ENCODE peak calls at places on chromosomes 4 and X, in six cellular contexts. One of them, this sample, is unnamed. For H3K4me1 and H3K27me3, the result is how much of the 10 kb centered on the place peaks cover.

GRCh38 chr4:168218663-168219062 is 99.9 kb downstream of the DDX60 start:
- DNase-seq in esophagus squamous epithelium: no peak
- DNase-seq in CD8-positive, alpha-beta memory T cell: no peak
- DNase-seq in astrocyte: peak
- DNase-seq in lower lobe of right lung: no peak
- DNase-seq in pancreas: no peak
- DNase-seq in this sample: no peak

GRCh38 chr4:185020863-185021761 is 2.8 kb downstream of the HELT start:
- DNase-seq in esophagus squamous epithelium: no peak
- DNase-seq in lower lobe of right lung: no peak
- DNase-seq in pancreas: no peak
- DNase-seq in astrocyte: no peak
- DNase-seq in CD8-positive, alpha-beta memory T cell: no peak
- DNase-seq in this sample: no peak

GRCh38 chr4:13261486-13262257 is 222.5 kb downstream of the RAB28 start:
- DNase-seq in lower lobe of right lung: no peak
- DNase-seq in CD8-positive, alpha-beta memory T cell: no peak
- DNase-seq in esophagus squamous epithelium: no peak
- DNase-seq in astrocyte: peak
- DNase-seq in pancreas: no peak
- DNase-seq in this sample: no peak

GRCh38 chr4:119730644-119730995 is 102.0 kb upstream of the PDE5A start:
- DNase-seq in astrocyte: no peak
- DNase-seq in lower lobe of right lung: no peak
- DNase-seq in pancreas: no peak
- DNase-seq in CD8-positive, alpha-beta memory T cell: no peak
- DNase-seq in esophagus squamous epithelium: no peak
- DNase-seq in this sample: no peak

GRCh38 chr4:143346208-143346607 is 9.5 kb downstream of the GAB1 start:
- DNase-seq in lower lobe of right lung: no peak
- DNase-seq in esophagus squamous epithelium: no peak
- DNase-seq in CD8-positive, alpha-beta memory T cell: no peak
- DNase-seq in astrocyte: no peak
- DNase-seq in pancreas: peak
- DNase-seq in this sample: no peak

GRCh38 chrX:53089224-53089842 is 4.6 kb upstream of the KANTR start:
- DNase-seq in CD8-positive, alpha-beta memory T cell: no peak
- DNase-seq in esophagus squamous epithelium: no peak
- DNase-seq in astrocyte: peak
- DNase-seq in pancreas: peak
- DNase-seq in lower lobe of right lung: peak
- DNase-seq in this sample: peak

GRCh38 chr4:85968945-85969830 is 390.7 kb downstream of the MAPK10 start:
- DNase-seq in lower lobe of right lung: no peak
- DNase-seq in astrocyte: peak
- DNase-seq in CD8-positive, alpha-beta memory T cell: no peak
- DNase-seq in pancreas: no peak
- DNase-seq in esophagus squamous epithelium: no peak
- DNase-seq in this sample: no peak

GRCh38 chr4:82125170-82125862 is 248.5 kb downstream of the HNRNPD start:
- DNase-seq in CD8-positive, alpha-beta memory T cell: no peak
- DNase-seq in astrocyte: no peak
- DNase-seq in esophagus squamous epithelium: no peak
- DNase-seq in pancreas: no peak
- DNase-seq in lower lobe of right lung: no peak
- DNase-seq in this sample: no peak

GRCh38 chr4:101967697-101968346 is 177.3 kb downstream of the BANK1 start:
- DNase-seq in pancreas: no peak
- DNase-seq in lower lobe of right lung: no peak
- DNase-seq in astrocyte: peak
- DNase-seq in CD8-positive, alpha-beta memory T cell: no peak
- DNase-seq in esophagus squamous epithelium: no peak
- DNase-seq in this sample: no peak

GRCh38 chrX:4570141-4570540 is 856.7 kb upstream of the PRKX start:
- DNase-seq in astrocyte: no peak
- DNase-seq in pancreas: peak
- DNase-seq in esophagus squamous epithelium: no peak
- DNase-seq in lower lobe of right lung: no peak
- DNase-seq in CD8-positive, alpha-beta memory T cell: no peak
- DNase-seq in this sample: no peak

GRCh38 chrX:43474321-43474720 is 181.8 kb upstream of the MAOA start:
- DNase-seq in CD8-positive, alpha-beta memory T cell: no peak
- DNase-seq in astrocyte: no peak
- DNase-seq in pancreas: no peak
- DNase-seq in esophagus squamous epithelium: no peak
- DNase-seq in lower lobe of right lung: no peak
- DNase-seq in this sample: no peak

GRCh38 chrX:101220881-101221280 is 1.3 kb downstream of the DRP2 start:
- DNase-seq in esophagus squamous epithelium: no peak
- DNase-seq in astrocyte: no peak
- DNase-seq in pancreas: peak
- DNase-seq in CD8-positive, alpha-beta memory T cell: no peak
- DNase-seq in lower lobe of right lung: no peak
- DNase-seq in this sample: no peak

GRCh38 chr4:101670897-101671296 is 119.6 kb upstream of the BANK1 start:
- DNase-seq in lower lobe of right lung: no peak
- DNase-seq in CD8-positive, alpha-beta memory T cell: no peak
- DNase-seq in astrocyte: no peak
- DNase-seq in pancreas: no peak
- DNase-seq in esophagus squamous epithelium: no peak
- DNase-seq in this sample: no peak

GRCh38 chr4:157818946-157819692 is 353.7 kb downstream of the GASK1B start:
- DNase-seq in esophagus squamous epithelium: no peak
- DNase-seq in CD8-positive, alpha-beta memory T cell: no peak
- DNase-seq in astrocyte: no peak
- DNase-seq in lower lobe of right lung: peak
- DNase-seq in pancreas: no peak
- DNase-seq in this sample: no peak

GRCh38 chr4:99859618-99860017 is 34.6 kb downstream of the LAMTOR3 start:
- DNase-seq in pancreas: no peak
- DNase-seq in CD8-positive, alpha-beta memory T cell: no peak
- DNase-seq in esophagus squamous epithelium: no peak
- DNase-seq in astrocyte: no peak
- DNase-seq in lower lobe of right lung: no peak
- DNase-seq in this sample: no peak

GRCh38 chrX:44922980-44923379 is 50.0 kb downstream of the KDM6A start:
- DNase-seq in esophagus squamous epithelium: no peak
- DNase-seq in astrocyte: no peak
- DNase-seq in pancreas: no peak
- DNase-seq in CD8-positive, alpha-beta memory T cell: no peak
- DNase-seq in lower lobe of right lung: no peak
- DNase-seq in this sample: no peak

GRCh38 chr4:173490817-173491518 is 39.1 kb downstream of the HAND2 start:
- DNase-seq in pancreas: no peak
- DNase-seq in astrocyte: peak
- DNase-seq in lower lobe of right lung: no peak
- DNase-seq in esophagus squamous epithelium: no peak
- DNase-seq in CD8-positive, alpha-beta memory T cell: no peak
- DNase-seq in this sample: no peak

GRCh38 chr4:8480221-8480620 is 39.6 kb downstream of the TRMT44 start:
- DNase-seq in pancreas: no peak
- DNase-seq in astrocyte: no peak
- DNase-seq in lower lobe of right lung: no peak
- DNase-seq in CD8-positive, alpha-beta memory T cell: no peak
- DNase-seq in esophagus squamous epithelium: no peak
- DNase-seq in this sample: no peak

GRCh38 chr4:140238353-140239041 is 84.5 kb upstream of the MAML3 start:
- DNase-seq in lower lobe of right lung: peak
- DNase-seq in pancreas: peak
- DNase-seq in esophagus squamous epithelium: peak
- DNase-seq in astrocyte: peak
- DNase-seq in CD8-positive, alpha-beta memory T cell: no peak
- DNase-seq in this sample: peak

GRCh38 chr4:183906736-183907651 is 1.9 kb downstream of the STOX2 start:
- DNase-seq in esophagus squamous epithelium: no peak
- DNase-seq in lower lobe of right lung: no peak
- DNase-seq in pancreas: peak
- DNase-seq in astrocyte: no peak
- DNase-seq in CD8-positive, alpha-beta memory T cell: no peak
- DNase-seq in this sample: no peak

GRCh38 chrX:129788527-129788926 is 8.8 kb downstream of the SASH3 start:
- DNase-seq in esophagus squamous epithelium: no peak
- DNase-seq in CD8-positive, alpha-beta memory T cell: no peak
- DNase-seq in lower lobe of right lung: no peak
- DNase-seq in pancreas: no peak
- DNase-seq in astrocyte: no peak
- DNase-seq in this sample: no peak

GRCh38 chr4:119536572-119537528 is 91.8 kb downstream of the PDE5A start:
- DNase-seq in pancreas: no peak
- DNase-seq in CD8-positive, alpha-beta memory T cell: no peak
- DNase-seq in lower lobe of right lung: no peak
- DNase-seq in esophagus squamous epithelium: no peak
- DNase-seq in astrocyte: peak
- DNase-seq in this sample: no peak

GRCh38 chr4:169385356-169385755 is 114.6 kb upstream of the SH3RF1 start:
- DNase-seq in esophagus squamous epithelium: no peak
- DNase-seq in CD8-positive, alpha-beta memory T cell: no peak
- DNase-seq in pancreas: no peak
- DNase-seq in astrocyte: peak
- DNase-seq in lower lobe of right lung: no peak
- DNase-seq in this sample: no peak

GRCh38 chr4:168815373-168816345 is 194.4 kb downstream of the CBR4 start:
- DNase-seq in CD8-positive, alpha-beta memory T cell: no peak
- DNase-seq in astrocyte: peak
- DNase-seq in lower lobe of right lung: no peak
- DNase-seq in esophagus squamous epithelium: no peak
- DNase-seq in pancreas: no peak
- DNase-seq in this sample: no peak

GRCh38 chr4:87420431-87420830 is 1.9 kb upstream of the NUDT9 start:
- DNase-seq in lower lobe of right lung: no peak
- DNase-seq in esophagus squamous epithelium: no peak
- DNase-seq in pancreas: no peak
- DNase-seq in astrocyte: no peak
- DNase-seq in CD8-positive, alpha-beta memory T cell: no peak
- DNase-seq in this sample: no peak
- H3K4me1 ChIP-seq in lower lobe of right lung: under half
- H3K4me1 ChIP-seq in esophagus squamous epithelium: under half
- H3K4me1 ChIP-seq in pancreas: under half
- H3K4me1 ChIP-seq in astrocyte: under half
- H3K4me1 ChIP-seq in CD8-positive, alpha-beta memory T cell: under half
- H3K4me1 ChIP-seq in this sample: under half

GRCh38 chr4:43274376-43274775 is 381.9 kb downstream of the GRXCR1 start:
- DNase-seq in lower lobe of right lung: no peak
- DNase-seq in pancreas: no peak
- DNase-seq in CD8-positive, alpha-beta memory T cell: no peak
- DNase-seq in esophagus squamous epithelium: no peak
- DNase-seq in astrocyte: peak
- DNase-seq in this sample: no peak

GRCh38 chr4:43277003-43277402 is 384.5 kb downstream of the GRXCR1 start:
- DNase-seq in esophagus squamous epithelium: no peak
- DNase-seq in CD8-positive, alpha-beta memory T cell: no peak
- DNase-seq in pancreas: no peak
- DNase-seq in lower lobe of right lung: no peak
- DNase-seq in astrocyte: peak
- DNase-seq in this sample: no peak

GRCh38 chr4:43275779-43276178 is 383.3 kb downstream of the GRXCR1 start:
- DNase-seq in pancreas: no peak
- DNase-seq in astrocyte: no peak
- DNase-seq in lower lobe of right lung: no peak
- DNase-seq in CD8-positive, alpha-beta memory T cell: no peak
- DNase-seq in esophagus squamous epithelium: no peak
- DNase-seq in this sample: no peak

DNA sequence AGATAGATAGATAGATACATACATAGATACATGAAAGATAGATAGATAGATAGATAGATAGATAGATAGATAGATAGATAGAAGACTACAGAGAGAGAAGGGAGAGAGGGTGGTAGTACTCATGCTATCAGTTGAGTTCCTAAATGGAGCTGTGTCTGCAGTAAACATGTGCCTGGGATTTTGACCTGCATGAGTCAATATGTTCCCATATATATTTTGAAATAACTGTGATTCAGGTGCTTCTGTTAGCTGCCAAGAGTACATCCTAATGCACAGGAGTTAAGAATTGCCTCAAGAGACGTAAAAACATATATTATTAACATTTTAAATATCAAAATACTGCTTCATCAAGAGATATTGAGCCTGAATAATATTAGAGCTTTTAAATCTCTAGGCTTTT is 379.4 kb downstream of the GRXCR1 start:
- DNase-seq in pancreas: no peak
- DNase-seq in esophagus squamous epithelium: no peak
- DNase-seq in CD8-positive, alpha-beta memory T cell: no peak
- DNase-seq in lower lobe of right lung: no peak
- DNase-seq in astrocyte: no peak
- DNase-seq in this sample: no peak
- H3K27me3 ChIP-seq in pancreas: under half
- H3K27me3 ChIP-seq in esophagus squamous epithelium: under half
- H3K27me3 ChIP-seq in CD8-positive, alpha-beta memory T cell: under half
- H3K27me3 ChIP-seq in lower lobe of right lung: under half
- H3K27me3 ChIP-seq in astrocyte: under half
- H3K27me3 ChIP-seq in this sample: under half

GRCh38 chrX:153862369-153863250 is 23.4 kb downstream of the L1CAM start:
- DNase-seq in pancreas: no peak
- DNase-seq in CD8-positive, alpha-beta memory T cell: no peak
- DNase-seq in lower lobe of right lung: no peak
- DNase-seq in esophagus squamous epithelium: no peak
- DNase-seq in astrocyte: no peak
- DNase-seq in this sample: no peak
- H3K27ac ChIP-seq in pancreas: no peak
- H3K27ac ChIP-seq in CD8-positive, alpha-beta memory T cell: no peak
- H3K27ac ChIP-seq in lower lobe of right lung: no peak
- H3K27ac ChIP-seq in esophagus squamous epithelium: no peak
- H3K27ac ChIP-seq in astrocyte: no peak
- H3K27ac ChIP-seq in this sample: no peak

GRCh38 chr4:186607490-186607889 is 52.1 kb upstream of the MTNR1A start:
- DNase-seq in astrocyte: no peak
- DNase-seq in pancreas: no peak
- DNase-seq in lower lobe of right lung: no peak
- DNase-seq in esophagus squamous epithelium: no peak
- DNase-seq in CD8-positive, alpha-beta memory T cell: no peak
- DNase-seq in this sample: no peak
- H3K4me1 ChIP-seq in astrocyte: under half
- H3K4me1 ChIP-seq in pancreas: under half
- H3K4me1 ChIP-seq in lower lobe of right lung: under half
- H3K4me1 ChIP-seq in esophagus squamous epithelium: under half
- H3K4me1 ChIP-seq in CD8-positive, alpha-beta memory T cell: under half
- H3K4me1 ChIP-seq in this sample: under half

GRCh38 chr4:1410491-1411325 is 4.5 kb upstream of the NKX1-1 start:
- DNase-seq in astrocyte: peak
- DNase-seq in pancreas: peak
- DNase-seq in CD8-positive, alpha-beta memory T cell: peak
- DNase-seq in esophagus squamous epithelium: no peak
- DNase-seq in lower lobe of right lung: peak
- DNase-seq in this sample: peak
- H3K27me3 ChIP-seq in astrocyte: under half
- H3K27me3 ChIP-seq in pancreas: under half
- H3K27me3 ChIP-seq in CD8-positive, alpha-beta memory T cell: under half
- H3K27me3 ChIP-seq in esophagus squamous epithelium: under half
- H3K27me3 ChIP-seq in lower lobe of right lung: half or more
- H3K27me3 ChIP-seq in this sample: half or more

GRCh38 chr4:147834480-147834879 is 102.6 kb downstream of the ARHGAP10 start:
- DNase-seq in pancreas: no peak
- DNase-seq in CD8-positive, alpha-beta memory T cell: no peak
- DNase-seq in esophagus squamous epithelium: no peak
- DNase-seq in astrocyte: no peak
- DNase-seq in lower lobe of right lung: no peak
- DNase-seq in this sample: no peak
- H3K27ac ChIP-seq in pancreas: no peak
- H3K27ac ChIP-seq in CD8-positive, alpha-beta memory T cell: no peak
- H3K27ac ChIP-seq in esophagus squamous epithelium: peak
- H3K27ac ChIP-seq in astrocyte: no peak
- H3K27ac ChIP-seq in lower lobe of right lung: no peak
- H3K27ac ChIP-seq in this sample: peak

This sample was measured in left ventricle myocardium inferior.